ENCODE peak calls at places on chromosome 13, in seven cellular contexts. G is A673, K is fibroblast of the aortic adventitia, D is epithelial cell of esophagus, L is heart left ventricle, E is AG04450, Z is ascending aorta. O is an unnamed sample.
A peak's percentile ranks its signal among the peaks of the same experiment; 100 is the strongest.

GRCh38 chr13:113582841-113583631 is 1.5 kb upstream of the TFDP1 start:
- DNase-seq in G (no peak), E (no peak), Z (peak; percentile 47), K (no peak), L (peak; percentile 4), D (peak; percentile 8), O (no peak)

GRCh38 chr13:38697628-38698333 is 10.9 kb downstream of the FREM2 start:
- DNase-seq in E (no peak), G (peak; percentile 45), Z (no peak), D (peak; percentile 54), L (no peak), K (no peak), O (no peak)

GRCh38 chr13:46295531-46296464 is 84.1 kb downstream of the LRRC63 start:
- DNase-seq in G (peak; percentile 88), D (peak; percentile 40), K (peak; percentile 99), E (peak; percentile 49), L (no peak), Z (peak; percentile 81), O (peak; percentile 98)

GRCh38 chr13:112071011-112071901 is 4.3 kb downstream of the SOX1 start:
- DNase-seq in G (peak; percentile 66), Z (no peak), L (no peak), E (no peak), K (no peak), D (no peak), O (no peak)

GRCh38 chr13:96991072-96991471 is 3.2 kb downstream of the OXGR1 start:
- DNase-seq in E (no peak), D (peak; percentile 14), G (no peak), L (no peak), K (no peak), Z (no peak), O (no peak)

GRCh38 chr13:68023838-68024581 is 793.9 kb upstream of the PCDH9 start:
- DNase-seq in Z (no peak), E (no peak), G (no peak), D (no peak), K (no peak), L (no peak), O (no peak)

GRCh38 chr13:62747152-62747551 is 1331.5 kb upstream of the PCDH20 start:
- DNase-seq in E (no peak), K (no peak), D (no peak), G (peak; percentile 2), L (no peak), Z (no peak), O (no peak)

GRCh38 chr13:110353339-110353977 is 46.4 kb downstream of the COL4A2 start:
- DNase-seq in Z (peak; percentile 57), G (no peak), K (no peak), D (no peak), E (no peak), L (no peak), O (no peak)

GRCh38 chr13:113411216-113412023 is 41.9 kb downstream of the ADPRHL1 start:
- DNase-seq in L (peak; percentile 67), G (no peak), D (peak; percentile 19), Z (peak; percentile 93), K (peak; percentile 85), E (peak; percentile 89), O (peak; percentile 91)

GRCh38 chr13:43874512-43875092 is 4.9 kb downstream of the CCDC122 start:
- DNase-seq in K (peak; percentile 68), E (no peak), L (no peak), G (peak; percentile 43), D (peak; percentile 27), Z (no peak), O (no peak)

GRCh38 chr13:72763411-72763810 is 18.3 kb downstream of the DIS3 start:
- DNase-seq in L (no peak), D (no peak), Z (no peak), G (no peak), E (no peak), K (peak; percentile 52), O (no peak)

GRCh38 chr13:33649212-33649917 is 168.6 kb upstream of the RFC3 start:
- DNase-seq in L (no peak), E (no peak), K (no peak), G (no peak), D (no peak), Z (no peak), O (no peak)

GRCh38 chr13:51262501-51263211 is 40.5 kb downstream of the FAM124A start:
- DNase-seq in D (no peak), E (no peak), K (no peak), L (no peak), Z (no peak), G (peak; percentile 72), O (no peak)

GRCh38 chr13:26024558-26024957 is 27.3 kb downstream of the SHISA2 start:
- DNase-seq in G (no peak), D (no peak), K (peak; percentile 28), L (no peak), Z (no peak), E (no peak), O (no peak)

GRCh38 chr13:27622881-27623280 is 1.2 kb downstream of the POLR1D start:
- DNase-seq in Z (no peak), L (no peak), K (no peak), E (no peak), G (no peak), D (no peak), O (no peak)

GRCh38 chr13:79631260-79631659 is 150.3 kb downstream of the NDFIP2 start:
- DNase-seq in Z (no peak), D (peak; percentile 98), K (peak; percentile 94), G (peak; percentile 87), E (no peak), L (peak; percentile 10), O (peak; percentile 76)

GRCh38 chr13:113152894-113153809 is 5.3 kb upstream of the PROZ start:
- DNase-seq in K (no peak), Z (peak; percentile 76), D (no peak), L (peak; percentile 50), E (no peak), G (no peak), O (no peak)

GRCh38 chr13:47463726-47464125 is 537.3 kb downstream of the SUCLA2 start:
- DNase-seq in K (peak; percentile 16), G (no peak), E (peak; percentile 18), D (no peak), L (no peak), Z (no peak), O (peak; percentile 14)

GRCh38 chr13:111940892-111941291 is 126.1 kb upstream of the SOX1 start:
- DNase-seq in K (no peak), Z (no peak), D (no peak), G (no peak), E (no peak), L (no peak), O (no peak)

GRCh38 chr13:80012281-80012680 is 328.6 kb downstream of the SPRY2 start:
- DNase-seq in E (no peak), Z (no peak), K (no peak), D (no peak), G (no peak), L (no peak), O (no peak)

GRCh38 chr13:97125810-97126738 is 96.1 kb upstream of the MBNL2 start:
- DNase-seq in K (peak; percentile 55), L (no peak), E (no peak), D (peak; percentile 89), G (peak; percentile 66), Z (no peak), O (no peak)

GRCh38 chr13:36685912-36686311 is 12.1 kb downstream of the SERTM1 start:
- DNase-seq in G (peak; percentile 94), K (peak; percentile 78), D (peak; percentile 70), E (no peak), Z (no peak), L (no peak), O (no peak)

GRCh38 chr13:31742102-31742695 is 2.9 kb downstream of the RXFP2 start:
- DNase-seq in E (peak; percentile 42), G (peak; percentile 72), K (peak; percentile 88), D (peak; percentile 65), L (peak; percentile 64), Z (peak; percentile 82), O (peak; percentile 49)
- TF ChIP-seq CTCF in E (peak; percentile 99), G (peak; percentile 95), K (peak; percentile 97), D (peak; percentile 99), L (peak; percentile 98), Z (peak; percentile 97), O (peak; percentile 96)

DNA sequence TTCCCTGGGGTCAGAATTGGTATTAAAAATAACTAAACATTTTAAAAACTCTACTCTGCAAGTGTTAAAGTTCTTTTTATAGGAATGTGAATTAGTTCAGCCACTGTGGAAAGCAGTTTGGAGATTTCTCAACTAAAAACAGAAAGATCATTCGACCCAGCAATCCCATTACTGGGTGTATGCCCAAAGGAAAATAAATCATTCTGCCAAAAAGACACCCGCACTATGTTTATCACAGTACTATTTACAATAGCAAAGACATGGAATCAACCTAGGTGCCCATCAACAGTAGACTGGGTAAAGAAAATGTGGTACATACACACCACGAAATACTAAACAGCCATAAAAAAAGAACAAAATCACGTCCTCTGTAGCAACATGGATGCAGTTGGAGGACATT is 657 bp upstream of the THSD1 start:
- DNase-seq in Z (no peak), K (peak; percentile 28), E (no peak), G (no peak), D (no peak), L (no peak), O (no peak)
- H3K4me3 ChIP-seq in Z (peak overlapping the region; percentile 54), K (peak overlapping the region; percentile 74), E (no peak overlapping the region), G (no peak overlapping the region), D (peak overlapping the region; percentile 82), L (no peak overlapping the region), O (no peak overlapping the region)

GRCh38 chr13:98773053-98773452 is 20.6 kb upstream of the SLC15A1 start:
- DNase-seq in G (no peak), K (no peak), Z (no peak), L (no peak), D (no peak), E (no peak), O (no peak)
- TF ChIP-seq CTCF in G (no peak), K (no peak), Z (no peak), L (no peak), D (no peak), E (no peak), O (no peak)

GRCh38 chr13:45220403-45220802 is 19.6 kb upstream of the KCTD4 start:
- DNase-seq in Z (no peak), E (no peak), D (no peak), L (no peak), G (no peak), K (no peak), O (no peak)

GRCh38 chr13:45222919-45223318 is 22.1 kb upstream of the KCTD4 start:
- DNase-seq in L (no peak), K (no peak), D (no peak), E (no peak), G (no peak), Z (no peak), O (no peak)

GRCh38 chr13:45219123-45219891 is 18.5 kb upstream of the KCTD4 start:
- DNase-seq in Z (no peak), K (no peak), D (peak; percentile 32), G (no peak), L (no peak), E (no peak), O (no peak)

GRCh38 chr13:45218689-45219088 is 17.8 kb upstream of the KCTD4 start:
- DNase-seq in D (no peak), L (no peak), K (no peak), G (no peak), Z (no peak), E (no peak), O (no peak)

DNA sequence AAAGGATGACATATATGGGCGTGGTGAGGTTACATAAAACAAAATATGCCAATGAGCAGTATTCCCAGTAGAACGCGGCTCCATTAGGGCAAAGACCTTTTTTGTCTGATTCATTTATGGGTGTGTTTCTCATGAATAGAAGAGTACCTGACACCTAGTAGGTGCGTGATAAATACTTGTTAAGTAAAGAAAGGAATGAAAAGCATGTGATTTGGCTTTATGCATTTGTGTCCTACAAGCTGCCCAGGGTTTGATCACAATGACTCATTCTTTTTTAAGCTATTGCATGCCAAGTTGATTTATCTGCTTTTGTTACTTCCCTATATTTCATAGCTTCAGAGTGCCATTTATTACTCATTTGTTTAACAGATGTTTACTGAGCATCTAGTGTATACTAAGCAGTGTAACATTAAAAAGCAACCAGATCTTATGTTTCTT is 19.1 kb upstream of the KCTD4 start:
- DNase-seq in E (no peak), Z (no peak), L (no peak), G (peak; percentile 31), K (peak; percentile 83), D (peak; percentile 98), O (peak; percentile 48)
- H3K4me3 ChIP-seq in E (no peak overlapping the region), Z (no peak overlapping the region), L (no peak overlapping the region), G (no peak overlapping the region), K (no peak overlapping the region), D (no peak overlapping the region), O (no peak overlapping the region)